ENCODE peak calls at places on chromosomes 7 and 10, in five cellular contexts. One of them, this sample, is unnamed.

GRCh38 chr7:138313829-138314178 is 146.3 kb upstream of the TRIM24 start:
- DNase-seq in astrocyte: no peak
- DNase-seq in A549: no peak
- DNase-seq in neural crest cell: no peak
- DNase-seq in mesendoderm: no peak
- DNase-seq in this sample: no peak

GRCh38 chr7:38796636-38797501 is 112.1 kb downstream of the VPS41 start:
- DNase-seq in A549: peak
- DNase-seq in mesendoderm: peak
- DNase-seq in neural crest cell: peak
- DNase-seq in astrocyte: peak
- DNase-seq in this sample: peak

GRCh38 chr7:6636741-6637543 is at the start of gene ZNF316:
- DNase-seq in neural crest cell: peak
- DNase-seq in mesendoderm: no peak
- DNase-seq in astrocyte: peak
- DNase-seq in A549: peak
- DNase-seq in this sample: peak

GRCh38 chr10:68871731-68872342 is 29.3 kb upstream of the DDX50 start:
- DNase-seq in neural crest cell: no peak
- DNase-seq in mesendoderm: peak
- DNase-seq in astrocyte: peak
- DNase-seq in A549: no peak
- DNase-seq in this sample: no peak

GRCh38 chr7:43033369-43033768 is 79.1 kb upstream of the HECW1 start:
- DNase-seq in A549: no peak
- DNase-seq in neural crest cell: no peak
- DNase-seq in astrocyte: no peak
- DNase-seq in mesendoderm: no peak
- DNase-seq in this sample: no peak

GRCh38 chr7:45495618-45496017 is 78.5 kb upstream of the ADCY1 start:
- DNase-seq in neural crest cell: no peak
- DNase-seq in A549: no peak
- DNase-seq in mesendoderm: no peak
- DNase-seq in astrocyte: no peak
- DNase-seq in this sample: no peak

GRCh38 chr10:78972160-78972946 is 96.4 kb upstream of the ZMIZ1 start:
- DNase-seq in A549: peak
- DNase-seq in mesendoderm: peak
- DNase-seq in neural crest cell: peak
- DNase-seq in astrocyte: peak
- DNase-seq in this sample: peak

GRCh38 chr7:100034871-100035510 is 14.6 kb upstream of the ZSCAN21 start:
- DNase-seq in astrocyte: peak
- DNase-seq in neural crest cell: no peak
- DNase-seq in mesendoderm: no peak
- DNase-seq in A549: peak
- DNase-seq in this sample: no peak

GRCh38 chr10:15035385-15036301 is 8.1 kb upstream of the OLAH start:
- DNase-seq in A549: no peak
- DNase-seq in neural crest cell: no peak
- DNase-seq in mesendoderm: peak
- DNase-seq in astrocyte: peak
- DNase-seq in this sample: no peak

GRCh38 chr7:455110-455928 is 64.3 kb downstream of the PDGFA start:
- DNase-seq in neural crest cell: no peak
- DNase-seq in mesendoderm: no peak
- DNase-seq in astrocyte: no peak
- DNase-seq in A549: no peak
- DNase-seq in this sample: peak

GRCh38 chr7:28088032-28088431 is 92.6 kb downstream of the JAZF1 start:
- DNase-seq in A549: no peak
- DNase-seq in neural crest cell: no peak
- DNase-seq in mesendoderm: no peak
- DNase-seq in astrocyte: no peak
- DNase-seq in this sample: no peak

GRCh38 chr10:3472705-3473078 is 300.1 kb upstream of the PITRM1 start:
- DNase-seq in mesendoderm: no peak
- DNase-seq in neural crest cell: no peak
- DNase-seq in A549: peak
- DNase-seq in astrocyte: peak
- DNase-seq in this sample: no peak

GRCh38 chr7:152145853-152146466 is 120.5 kb downstream of the GALNT11 start:
- DNase-seq in A549: peak
- DNase-seq in astrocyte: peak
- DNase-seq in neural crest cell: no peak
- DNase-seq in mesendoderm: peak
- DNase-seq in this sample: peak

GRCh38 chr10:80187465-80188409 is 17.6 kb downstream of the ANXA11 start:
- DNase-seq in mesendoderm: no peak
- DNase-seq in A549: no peak
- DNase-seq in neural crest cell: no peak
- DNase-seq in astrocyte: no peak
- DNase-seq in this sample: no peak

GRCh38 chr10:12396567-12396966 is 47.2 kb downstream of the CAMK1D start:
- DNase-seq in A549: no peak
- DNase-seq in mesendoderm: no peak
- DNase-seq in neural crest cell: no peak
- DNase-seq in astrocyte: no peak
- DNase-seq in this sample: no peak

GRCh38 chr7:92644406-92645113 is 54.4 kb upstream of the FAM133B start:
- DNase-seq in astrocyte: peak
- DNase-seq in neural crest cell: no peak
- DNase-seq in mesendoderm: no peak
- DNase-seq in A549: no peak
- DNase-seq in this sample: no peak

GRCh38 chr7:48176356-48176893 is 5.2 kb downstream of the ABCA13 start:
- DNase-seq in neural crest cell: no peak
- DNase-seq in A549: no peak
- DNase-seq in mesendoderm: no peak
- DNase-seq in astrocyte: no peak
- DNase-seq in this sample: no peak

GRCh38 chr7:46247622-46248181 is 326.6 kb upstream of the IGFBP3 start:
- DNase-seq in A549: no peak
- DNase-seq in mesendoderm: no peak
- DNase-seq in neural crest cell: no peak
- DNase-seq in astrocyte: no peak
- DNase-seq in this sample: no peak

GRCh38 chr7:87604264-87604663 is 3.6 kb upstream of the ABCB1 start:
- DNase-seq in mesendoderm: no peak
- DNase-seq in neural crest cell: no peak
- DNase-seq in astrocyte: no peak
- DNase-seq in A549: no peak
- DNase-seq in this sample: no peak

GRCh38 chr7:65946895-65947294 is 35.1 kb downstream of the GUSB start:
- DNase-seq in astrocyte: no peak
- DNase-seq in mesendoderm: no peak
- DNase-seq in A549: peak
- DNase-seq in neural crest cell: no peak
- DNase-seq in this sample: no peak

GRCh38 chr7:66095010-66095409 is 19.4 kb downstream of the ASL start:
- DNase-seq in astrocyte: no peak
- DNase-seq in neural crest cell: no peak
- DNase-seq in mesendoderm: no peak
- DNase-seq in A549: no peak
- DNase-seq in this sample: no peak

GRCh38 chr7:116672596-116673503 is 854 bp downstream of the MET start:
- DNase-seq in mesendoderm: no peak
- DNase-seq in neural crest cell: no peak
- DNase-seq in astrocyte: peak
- DNase-seq in A549: peak
- DNase-seq in this sample: no peak

GRCh38 chr10:93445097-93445960 is 36.8 kb downstream of the MYOF start:
- DNase-seq in astrocyte: peak
- DNase-seq in A549: peak
- DNase-seq in neural crest cell: peak
- DNase-seq in mesendoderm: peak
- DNase-seq in this sample: peak

GRCh38 chr7:134750083-134751062 is 29.1 kb upstream of the CALD1 start:
- DNase-seq in A549: peak
- DNase-seq in astrocyte: no peak
- DNase-seq in neural crest cell: peak
- DNase-seq in mesendoderm: peak
- DNase-seq in this sample: peak

GRCh38 chr7:2604608-2605174 is 27.1 kb upstream of the TTYH3 start:
- DNase-seq in mesendoderm: no peak
- DNase-seq in A549: no peak
- DNase-seq in neural crest cell: no peak
- DNase-seq in astrocyte: no peak
- DNase-seq in this sample: no peak

GRCh38 chr7:33821970-33822369 is 83.4 kb upstream of the BMPER start:
- DNase-seq in astrocyte: no peak
- DNase-seq in A549: no peak
- DNase-seq in mesendoderm: no peak
- DNase-seq in neural crest cell: no peak
- DNase-seq in this sample: no peak

GRCh38 chr7:142882338-142882678 is 3.2 kb downstream of the TRPV6 start:
- DNase-seq in mesendoderm: no peak
- DNase-seq in A549: no peak
- DNase-seq in neural crest cell: no peak
- DNase-seq in astrocyte: no peak
- DNase-seq in this sample: no peak

GRCh38 chr10:117186832-117187615 is 10.3 kb upstream of the KCNK18 start:
- DNase-seq in astrocyte: peak
- DNase-seq in mesendoderm: peak
- DNase-seq in A549: peak
- DNase-seq in neural crest cell: no peak
- DNase-seq in this sample: no peak